ENCODE peak calls at places on chromosomes 12 and 14, in nine cellular contexts. G is trophoblast cell; C is activated T-cell treated with anti-CD3 and anti-CD28 coated beads, Interleukin-2, amount 50 U/mL, for 1 hour; V is fibroblast of mammary gland; J is KG1; L is GM18507; H is T follicular helper cell; M is hypothalamus; K is NAMALWA. P is an unnamed sample.

GRCh38 chr14:23153891-23154796 is 29.3 kb downstream of the SLC7A8 start:
- DNase-seq in G (peak), C (peak), V (peak), J (no peak), L (no peak), H (no peak), M (no peak), K (no peak), P (peak)

GRCh38 chr12:132284618-132285310 is 44.6 kb downstream of the GALNT9 start:
- DNase-seq in G (no peak), C (no peak), V (no peak), J (no peak), L (no peak), H (no peak), M (no peak), K (no peak), P (no peak)

GRCh38 chr14:94612580-94613554 is 676 bp downstream of the SERPINA3 start:
- DNase-seq in G (no peak), C (no peak), V (no peak), J (no peak), L (no peak), H (no peak), M (no peak), K (no peak), P (no peak)

GRCh38 chr14:54637829-54638446 is 71.0 kb downstream of the SAMD4A start:
- DNase-seq in G (no peak), C (no peak), V (peak), J (no peak), L (no peak), H (no peak), M (no peak), K (no peak), P (no peak)

GRCh38 chr12:95626854-95627253 is 75.6 kb upstream of the USP44 start:
- DNase-seq in G (no peak), C (no peak), V (no peak), J (no peak), L (no peak), H (no peak), M (no peak), K (no peak), P (no peak)

GRCh38 chr14:49852351-49853157 is at the start of gene NEMF:
- DNase-seq in G (peak), C (peak), V (peak), J (peak), L (no peak), H (peak), M (peak), K (peak), P (peak)

GRCh38 chr12:78387721-78388120 is 476.9 kb upstream of the SYT1 start:
- DNase-seq in G (no peak), C (no peak), V (no peak), J (no peak), L (no peak), H (no peak), M (no peak), K (no peak), P (no peak)

GRCh38 chr12:131928080-131928764 is 854 bp upstream of the PUS1 start:
- DNase-seq in G (peak), C (no peak), V (peak), J (no peak), L (no peak), H (no peak), M (no peak), K (no peak), P (no peak)

GRCh38 chr14:75877292-75877691 is 104.5 kb downstream of the TGFB3 start:
- DNase-seq in G (no peak), C (no peak), V (peak), J (no peak), L (no peak), H (no peak), M (no peak), K (no peak), P (peak)

GRCh38 chr12:46144433-46144832 is 124.4 kb downstream of the SLC38A1 start:
- DNase-seq in G (no peak), C (no peak), V (no peak), J (no peak), L (no peak), H (no peak), M (no peak), K (no peak), P (no peak)

P was measured in mucosa of gallbladder.